ENCODE peak calls at places on chromosomes 12 and 14, in six cellular contexts. T is HepG2, Z is thoracic aorta, H is heart left ventricle, P is GM13976, A is progenitor cell of endocrine pancreas. X is an unnamed sample.
A peak's percentile ranks its signal among the peaks of the same experiment; 100 is the strongest.

GRCh38 chr14:81868172-81868571 is 334.5 kb upstream of the SEL1L start:
- DNase-seq in T (no peak), Z (no peak), H (no peak), P (no peak), A (no peak), X (no peak)

GRCh38 chr14:24303988-24304387 is 3.8 kb downstream of the CIDEB start:
- DNase-seq in T (no peak), Z (no peak), H (no peak), P (no peak), A (no peak), X (no peak)

GRCh38 chr14:60339571-60339970 is 90.5 kb downstream of the PPM1A start:
- DNase-seq in T (no peak), Z (no peak), H (no peak), P (no peak), A (no peak), X (no peak)

GRCh38 chr12:112368856-112369255 is 13.4 kb downstream of the HECTD4 start:
- DNase-seq in T (no peak), Z (no peak), H (no peak), P (no peak), A (no peak), X (no peak)

GRCh38 chr12:116761499-116761898 is 23.4 kb downstream of the RNFT2 start:
- DNase-seq in T (no peak), Z (no peak), H (no peak), P (no peak), A (no peak), X (no peak)

GRCh38 chr14:104972301-104973211 is 5.6 kb downstream of the AHNAK2 start:
- DNase-seq in T (no peak), Z (no peak), H (no peak), P (no peak), A (no peak), X (peak; percentile 35)

GRCh38 chr12:94553130-94553519 is 93.5 kb upstream of the CEP83 start:
- DNase-seq in T (no peak), Z (no peak), H (no peak), P (no peak), A (no peak), X (no peak)

GRCh38 chr12:68807576-68808387 is at the start of gene MDM2:
- DNase-seq in T (peak; percentile 90), Z (peak; percentile 73), H (peak; percentile 95), P (peak; percentile 97), A (peak; percentile 94), X (peak; percentile 87)

GRCh38 chr12:27319394-27319793 is 13.2 kb upstream of the BMAL2 start:
- DNase-seq in T (no peak), Z (no peak), H (no peak), P (no peak), A (no peak), X (no peak)

GRCh38 chr14:36944307-36945010 is 227.9 kb downstream of the SLC25A21 start:
- DNase-seq in T (no peak), Z (no peak), H (no peak), P (no peak), A (no peak), X (no peak)

GRCh38 chr12:109737631-109738030 is 24.0 kb downstream of the FAM222A start:
- DNase-seq in T (peak; percentile 70), Z (no peak), H (no peak), P (no peak), A (peak; percentile 10), X (no peak)

GRCh38 chr14:105364100-105364708 is 34.1 kb upstream of the TEX22 start:
- DNase-seq in T (no peak), Z (no peak), H (no peak), P (no peak), A (no peak), X (no peak)

GRCh38 chr14:68636597-68636996 is 156.3 kb downstream of the ZFP36L1 start:
- DNase-seq in T (no peak), Z (no peak), H (no peak), P (no peak), A (no peak), X (no peak)

GRCh38 chr12:76489737-76490136 is 69.8 kb downstream of the OSBPL8 start:
- DNase-seq in T (no peak), Z (no peak), H (no peak), P (no peak), A (no peak), X (no peak)

GRCh38 chr12:19200261-19200660 is 70.7 kb downstream of the PLEKHA5 start:
- DNase-seq in T (no peak), Z (no peak), H (no peak), P (no peak), A (no peak), X (no peak)

GRCh38 chr12:2301531-2302461 is 249.0 kb downstream of the CACNA1C start:
- DNase-seq in T (no peak), Z (peak; percentile 46), H (peak; percentile 77), P (no peak), A (no peak), X (no peak)

GRCh38 chr12:80472912-80473500 is 29.0 kb downstream of the PTPRQ start:
- DNase-seq in T (peak; percentile 35), Z (no peak), H (no peak), P (peak; percentile 29), A (no peak), X (no peak)

GRCh38 chr12:121580959-121581680 is at the start of gene KDM2B:
- DNase-seq in T (peak; percentile 63), Z (no peak), H (peak; percentile 45), P (no peak), A (no peak), X (no peak)

GRCh38 chr14:76955575-76956252 is 72.8 kb downstream of the IRF2BPL start:
- DNase-seq in T (peak; percentile 59), Z (no peak), H (peak; percentile 38), P (peak; percentile 63), A (no peak), X (peak; percentile 57)

GRCh38 chr12:68446379-68446778 is 114.2 kb upstream of the MDM1 start:
- DNase-seq in T (no peak), Z (no peak), H (no peak), P (no peak), A (no peak), X (no peak)

GRCh38 chr12:102740157-102741032 is 176.6 kb downstream of the PAH start:
- DNase-seq in T (peak; percentile 6), Z (no peak), H (no peak), P (no peak), A (no peak), X (no peak)
- TF ChIP-seq CTCF in T (peak; percentile 48), Z (no peak), H (no peak), P (no peak), A (peak; percentile 55), X (no peak)

GRCh38 chr12:20370001-20370381 is 1.7 kb downstream of the PDE3A start:
- DNase-seq in T (no peak), Z (no peak), H (peak; percentile 41), P (no peak), A (peak; percentile 33), X (peak; percentile 18)

GRCh38 chr12:20368653-20369163 is 371 bp downstream of the PDE3A start:
- DNase-seq in T (no peak), Z (no peak), H (peak; percentile 48), P (peak; percentile 37), A (peak; percentile 30), X (no peak)

GRCh38 chr12:20367731-20368652 is at the start of gene PDE3A:
- DNase-seq in T (no peak), Z (no peak), H (peak; percentile 74), P (peak; percentile 21), A (peak; percentile 67), X (peak; percentile 38)

GRCh38 chr12:20370841-20371240 is 2.5 kb downstream of the PDE3A start:
- DNase-seq in T (no peak), Z (no peak), H (no peak), P (no peak), A (no peak), X (no peak)

DNA sequence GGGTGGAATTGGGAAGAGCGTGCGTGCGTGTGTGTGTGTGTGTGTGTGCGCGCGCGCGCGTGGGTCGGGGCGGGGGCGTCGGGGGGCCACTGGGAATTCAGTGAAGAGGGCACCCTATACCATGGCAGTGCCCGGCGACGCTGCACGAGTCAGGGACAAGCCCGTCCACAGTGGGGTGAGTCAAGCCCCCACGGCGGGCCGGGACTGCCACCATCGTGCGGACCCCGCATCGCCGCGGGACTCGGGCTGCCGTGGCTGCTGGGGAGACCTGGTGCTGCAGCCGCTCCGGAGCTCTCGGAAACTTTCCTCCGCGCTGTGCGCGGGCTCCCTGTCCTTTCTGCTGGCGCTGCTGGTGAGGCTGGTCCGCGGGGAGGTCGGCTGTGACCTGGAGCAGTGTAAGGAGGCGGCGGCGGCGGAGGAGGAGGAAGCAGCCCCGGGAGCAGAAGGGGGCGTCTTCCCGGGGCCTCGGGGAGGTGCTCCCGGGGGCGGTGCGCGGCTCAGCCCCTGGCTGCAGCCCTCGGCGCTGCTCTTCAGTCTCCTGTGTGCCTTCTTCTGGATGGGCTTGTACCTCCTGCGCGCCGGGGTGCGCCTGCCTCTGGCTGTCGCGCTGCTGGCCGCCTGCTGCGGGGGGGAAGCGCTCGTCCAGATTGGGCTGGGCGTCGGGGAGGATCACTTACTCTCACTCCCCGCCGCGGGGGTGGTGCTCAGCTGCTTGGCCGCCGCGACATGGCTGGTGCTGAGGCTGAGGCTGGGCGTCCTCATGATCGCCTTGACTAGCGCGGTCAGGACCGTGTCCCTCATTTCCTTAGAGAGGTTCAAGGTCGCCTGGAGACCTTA is 1.0 kb downstream of the PDE3A start:
- DNase-seq in T (no peak), Z (peak; percentile 52), H (peak; percentile 82), P (peak; percentile 35), A (peak; percentile 74), X (peak; percentile 33)
- TF ChIP-seq CTCF in T (no peak), Z (peak; percentile 44), H (peak; percentile 22), P (no peak), A (peak; percentile 36), X (no peak)

DNA sequence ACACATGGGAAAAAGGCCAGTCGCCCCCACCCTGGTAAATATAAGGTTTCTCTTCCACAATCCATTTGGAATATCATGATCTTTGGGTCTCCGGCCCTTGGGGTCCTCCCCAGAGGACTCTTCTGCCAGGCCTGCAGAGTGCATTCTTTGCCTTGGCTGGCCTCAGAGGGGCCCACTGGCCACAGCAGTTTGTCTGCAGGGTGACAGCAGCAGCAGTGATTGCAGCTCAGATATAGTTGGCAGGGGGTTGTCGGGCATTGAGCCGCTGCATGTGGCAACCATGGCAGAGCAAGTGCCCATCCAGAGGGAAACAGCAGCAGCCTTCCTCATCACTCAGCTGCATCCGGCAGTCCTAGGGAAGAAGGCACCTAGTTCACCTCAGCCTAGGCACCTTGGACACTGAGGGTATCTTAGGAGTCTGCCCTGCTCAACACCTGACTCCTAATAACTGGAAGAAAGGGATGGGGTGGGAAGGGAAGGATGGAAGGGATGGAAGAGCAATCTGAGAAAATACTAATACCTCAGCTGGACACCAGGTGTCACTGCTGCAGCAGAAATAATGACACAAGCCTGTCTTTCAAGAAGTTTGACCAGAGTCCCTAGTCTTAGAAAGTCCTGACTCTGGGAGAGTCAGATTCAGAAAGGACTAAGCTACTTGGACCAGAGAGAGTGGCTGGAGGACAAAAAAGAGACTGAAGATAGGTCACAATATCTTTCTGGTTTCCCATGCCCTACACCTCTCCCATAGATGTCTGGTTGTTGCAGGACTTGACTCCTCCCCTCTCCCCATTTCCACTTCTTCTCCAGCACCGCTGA is 8.9 kb downstream of the AJUBA start:
- DNase-seq in T (peak; percentile 82), Z (no peak), H (peak; percentile 43), P (peak; percentile 65), A (no peak), X (no peak)
- TF ChIP-seq CTCF in T (no peak), Z (peak; percentile 73), H (peak; percentile 61), P (peak; percentile 61), A (peak; percentile 71), X (peak; percentile 54)

DNA sequence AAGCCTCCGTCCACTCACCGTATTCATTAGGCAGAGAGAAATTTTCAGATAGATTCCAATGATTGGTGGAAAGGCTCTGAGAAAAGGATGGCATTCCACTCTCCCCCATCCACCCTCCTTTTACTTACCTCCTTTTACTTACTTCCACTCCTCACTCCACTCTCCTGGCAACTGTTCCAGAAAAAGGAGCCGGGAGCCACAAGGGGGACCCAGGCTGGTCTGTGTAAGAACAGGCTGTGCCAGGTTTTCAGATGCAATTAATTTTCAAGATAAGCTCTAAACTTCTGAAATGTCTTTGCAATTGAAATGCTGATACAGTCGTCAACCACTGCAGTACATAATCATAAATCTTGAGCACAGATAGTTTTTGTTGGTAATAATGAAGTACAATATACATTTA is 248.8 kb downstream of the ANO6 start:
- DNase-seq in T (no peak), Z (no peak), H (no peak), P (no peak), A (no peak), X (no peak)
- TF ChIP-seq CTCF in T (no peak), Z (no peak), H (no peak), P (no peak), A (peak; percentile 37), X (no peak)

X was measured in gastrocnemius medialis.